ENCODE peak calls at places on chromosomes 1 and 21, in five cellular contexts. U is A549, M is IMR-90, P is H1, F is HepG2. Q is an unnamed sample.

GRCh38 chr1:5223266-5223665 is 568.9 kb downstream of the AJAP1 start:
- DNase-seq in F (no peak), U (no peak), M (no peak), P (no peak), Q (no peak)

GRCh38 chr1:5764464-5764863 is 227.8 kb downstream of the NPHP4 start:
- DNase-seq in M (no peak), F (no peak), U (no peak), P (no peak), Q (no peak)

GRCh38 chr1:27111771-27112573 is 43.0 kb downstream of the SLC9A1 start:
- DNase-seq in M (peak; percentile 100), U (peak; percentile 65), P (no peak), F (peak; percentile 73), Q (peak; percentile 56)

GRCh38 chr1:31815752-31816484 is at the start of gene SPOCD1:
- DNase-seq in F (peak; percentile 85), P (peak; percentile 100), U (peak; percentile 79), M (peak; percentile 76), Q (peak; percentile 98)

GRCh38 chr1:240462766-240463410 is 149.1 kb downstream of the GREM2 start:
- DNase-seq in U (no peak), P (no peak), F (no peak), M (no peak), Q (no peak)

GRCh38 chr1:38451541-38451993 is 405.0 kb upstream of the POU3F1 start:
- DNase-seq in P (peak; percentile 53), M (peak; percentile 30), F (no peak), U (no peak), Q (peak; percentile 21)

GRCh38 chr1:116334868-116335649 is 38.0 kb upstream of the ATP1A1 start:
- DNase-seq in M (peak; percentile 9), U (no peak), P (no peak), F (peak; percentile 42), Q (no peak)

GRCh38 chr1:32464716-32465540 is at the start of gene ZBTB8B:
- DNase-seq in P (peak; percentile 98), F (peak; percentile 41), M (peak; percentile 41), U (peak; percentile 59), Q (peak; percentile 74)

GRCh38 chr1:233547726-233548125 is 66.2 kb upstream of the KCNK1 start:
- DNase-seq in F (no peak), P (no peak), U (no peak), M (no peak), Q (no peak)

GRCh38 chr1:103307751-103308150 is 199.4 kb upstream of the COL11A1 start:
- DNase-seq in U (no peak), F (no peak), M (no peak), P (no peak), Q (no peak)

GRCh38 chr21:41369105-41369914 is 7.5 kb downstream of the MX2 start:
- DNase-seq in U (no peak), F (peak; percentile 40), P (peak; percentile 80), M (no peak), Q (no peak)

GRCh38 chr21:15343066-15343465 is 278.3 kb upstream of the NRIP1 start:
- DNase-seq in U (no peak), P (no peak), F (no peak), M (no peak), Q (no peak)

GRCh38 chr1:112706505-112707216 is at the start of gene RHOC:
- DNase-seq in P (peak; percentile 81), U (peak; percentile 56), F (no peak), M (peak; percentile 56), Q (peak; percentile 90)

GRCh38 chr21:36639769-36640168 is 59.1 kb upstream of the SIM2 start:
- DNase-seq in M (no peak), P (no peak), U (no peak), F (no peak), Q (no peak)

GRCh38 chr1:56229183-56229582 is 350.2 kb downstream of the PLPP3 start:
- DNase-seq in U (no peak), P (no peak), M (no peak), F (no peak), Q (no peak)

DNA sequence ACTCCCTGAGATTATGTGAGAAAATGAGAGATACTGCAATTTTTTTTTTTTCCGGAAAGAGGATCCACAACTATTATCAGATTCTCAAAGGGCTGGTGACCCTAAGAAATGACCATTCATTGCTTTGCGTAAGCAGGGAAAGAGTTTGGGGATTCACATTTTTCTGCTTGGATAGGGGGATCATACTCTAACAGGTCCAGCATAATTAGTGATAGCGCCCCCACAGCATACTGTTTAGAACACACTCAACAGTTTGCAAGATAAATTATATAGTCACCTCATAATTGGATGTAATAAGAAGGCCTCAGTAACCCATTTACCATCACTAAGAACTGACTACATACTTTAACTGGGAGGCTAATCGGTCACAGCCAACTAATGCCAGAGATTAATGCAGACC is 1.9 kb downstream of the CCT3 start:
- DNase-seq in M (no peak), U (no peak), P (no peak), F (no peak), Q (peak; percentile 36)
- TF ChIP-seq MAFK in M (no peak), U (no peak), P (no peak), F (no peak), Q (no peak)

GRCh38 chr1:25549273-25550154 is 6.1 kb downstream of the LDLRAP1 start:
- DNase-seq in U (no peak), M (peak; percentile 39), P (no peak), F (peak; percentile 53), Q (peak; percentile 97)

GRCh38 chr1:25546193-25546592 is 2.8 kb downstream of the LDLRAP1 start:
- DNase-seq in F (no peak), P (no peak), U (no peak), M (no peak), Q (no peak)

GRCh38 chr1:25550155-25550506 is 6.7 kb downstream of the LDLRAP1 start:
- DNase-seq in F (no peak), P (no peak), U (no peak), M (peak; percentile 51), Q (peak; percentile 80)

GRCh38 chr1:25550683-25551310 is 7.4 kb downstream of the LDLRAP1 start:
- DNase-seq in M (peak; percentile 22), P (no peak), F (peak; percentile 80), U (no peak), Q (no peak)

GRCh38 chr1:25548601-25549000 is 5.2 kb downstream of the LDLRAP1 start:
- DNase-seq in U (no peak), P (no peak), F (no peak), M (no peak), Q (no peak)
- TF ChIP-seq MAFK in U (no peak), P (no peak), F (no peak), M (no peak), Q (no peak)

GRCh38 chr1:28602536-28603439 is 10.7 kb downstream of the RAB42 start:
- DNase-seq in P (peak; percentile 63), U (peak; percentile 61), F (peak; percentile 81), M (peak; percentile 82), Q (peak; percentile 78)
- TF ChIP-seq MAFK in P (no peak), U (no peak), F (no peak), M (no peak), Q (no peak)

GRCh38 chr21:17359781-17360180 is 153.1 kb upstream of the CXADR start:
- DNase-seq in P (no peak), F (no peak), M (no peak), U (no peak), Q (no peak)
- TF ChIP-seq MAFK in P (no peak), F (no peak), M (no peak), U (no peak), Q (no peak)